ENCODE peak calls at places on chromosomes 13 and 19, in ten cellular contexts. H, O, I, B, F, S, U, J, V and G are unnamed samples.

GRCh38 chr19:43966079-43966694 is 15.2 kb downstream of the ZNF221 start:
- DNase-seq in H (no peak), O (no peak), I (no peak), B (no peak), F (no peak), S (no peak), U (no peak), J (no peak), V (peak), G (no peak)

GRCh38 chr19:1286859-1287621 is 1.4 kb downstream of the EFNA2 start:
- DNase-seq in H (no peak), O (no peak), I (no peak), B (no peak), F (no peak), S (no peak), U (no peak), J (no peak), V (no peak), G (no peak)

GRCh38 chr13:76656056-76656455 is 230.1 kb downstream of the KCTD12 start:
- DNase-seq in H (no peak), O (no peak), I (no peak), B (no peak), F (no peak), S (no peak), U (no peak), J (no peak), V (no peak), G (no peak)

GRCh38 chr19:16076958-16077611 is 790 bp downstream of the TPM4 start:
- DNase-seq in H (no peak), O (no peak), I (peak), B (no peak), F (peak), S (peak), U (no peak), J (no peak), V (peak), G (no peak)

GRCh38 chr13:49292742-49293498 is 45.2 kb downstream of the CDADC1 start:
- DNase-seq in H (no peak), O (no peak), I (no peak), B (no peak), F (no peak), S (peak), U (no peak), J (no peak), V (peak), G (no peak)

GRCh38 chr13:108230377-108230776 is 12.2 kb downstream of the ABHD13 start:
- DNase-seq in H (no peak), O (no peak), I (no peak), B (no peak), F (no peak), S (no peak), U (no peak), J (no peak), V (no peak), G (no peak)

GRCh38 chr13:112956516-112957294 is 12.3 kb upstream of the MCF2L start:
- DNase-seq in H (no peak), O (no peak), I (no peak), B (no peak), F (no peak), S (no peak), U (no peak), J (no peak), V (no peak), G (no peak)

GRCh38 chr13:112874751-112875300 is 94.2 kb upstream of the MCF2L start:
- DNase-seq in H (no peak), O (no peak), I (no peak), B (no peak), F (no peak), S (no peak), U (no peak), J (no peak), V (no peak), G (no peak)

GRCh38 chr13:62432906-62433305 is 1017.3 kb upstream of the PCDH20 start:
- DNase-seq in H (no peak), O (no peak), I (no peak), B (no peak), F (no peak), S (no peak), U (no peak), J (no peak), V (no peak), G (no peak)